ENCODE peak calls at places on chromosome 12, in ten cellular contexts. W is COR-L47, D is epithelial cell of esophagus, N is NCI-H345, B is skeletal muscle cell, U is foreskin fibroblast, S is WTC11, L is WERI-Rb-1, O is KBM-7, V is nephron progenitor cell. A is an unnamed sample.

GRCh38 chr12:19220205-19220604 is 90.7 kb downstream of the PLEKHA5 start:
- DNase-seq in O (no peak), D (peak), L (no peak), B (peak), U (no peak), V (no peak), S (no peak), W (no peak), N (no peak), A (no peak)

GRCh38 chr12:22856120-22856699 is 231.2 kb downstream of the ETNK1 start:
- DNase-seq in O (peak), U (peak), B (peak), L (no peak), W (no peak), D (peak), S (no peak), V (no peak), N (peak), A (no peak)

GRCh38 chr12:52951126-52951525 is 2.2 kb downstream of the KRT18 start:
- DNase-seq in V (no peak), L (no peak), S (no peak), D (no peak), W (no peak), U (no peak), B (no peak), N (no peak), O (no peak), A (no peak)

GRCh38 chr12:103913100-103913499 is 17.1 kb upstream of the HSP90B1 start:
- DNase-seq in O (no peak), W (no peak), N (no peak), U (no peak), V (no peak), L (no peak), D (no peak), S (no peak), B (no peak), A (peak)

GRCh38 chr12:53623526-53623925 is 2.7 kb downstream of the ATF7 start:
- DNase-seq in W (no peak), L (no peak), U (no peak), O (peak), D (peak), V (no peak), N (no peak), B (peak), S (no peak), A (no peak)

GRCh38 chr12:104454997-104455396 is 1.8 kb upstream of the CHST11 start:
- DNase-seq in W (no peak), L (no peak), B (peak), V (no peak), O (no peak), S (no peak), D (peak), U (peak), N (no peak), A (no peak)

GRCh38 chr12:115472852-115473251 is 788.9 kb upstream of the TBX3 start:
- DNase-seq in N (no peak), W (no peak), D (no peak), U (no peak), S (no peak), O (no peak), B (no peak), L (no peak), V (no peak), A (no peak)

GRCh38 chr12:58764100-58764953 is 156.0 kb downstream of the LRIG3 start:
- DNase-seq in D (no peak), L (no peak), B (no peak), U (peak), O (no peak), N (peak), W (no peak), S (no peak), V (peak), A (no peak)

GRCh38 chr12:22083167-22083566 is 37.1 kb downstream of the CMAS start:
- DNase-seq in S (no peak), W (no peak), O (peak), V (no peak), B (no peak), N (peak), U (no peak), L (no peak), D (peak), A (no peak)

GRCh38 chr12:59452259-59452658 is 143.6 kb upstream of the SLC16A7 start:
- DNase-seq in V (no peak), S (no peak), B (peak), O (no peak), W (no peak), D (peak), L (no peak), N (no peak), U (peak), A (no peak)

GRCh38 chr12:27870939-27871338 is 90.9 kb upstream of the MANSC4 start:
- DNase-seq in S (no peak), O (no peak), N (no peak), B (peak), U (peak), D (no peak), L (no peak), V (no peak), W (no peak), A (no peak)

GRCh38 chr12:109737111-109737510 is 23.5 kb downstream of the FAM222A start:
- DNase-seq in N (no peak), U (no peak), L (no peak), O (no peak), V (peak), S (peak), B (no peak), D (no peak), W (no peak), A (no peak)

GRCh38 chr12:103326190-103326589 is 169.6 kb downstream of the C12orf42 start:
- DNase-seq in N (no peak), V (peak), D (peak), U (no peak), S (peak), B (no peak), O (peak), L (peak), W (no peak), A (no peak)

GRCh38 chr12:32875990-32876389 is 20.6 kb downstream of the PKP2 start:
- DNase-seq in B (no peak), N (no peak), V (no peak), U (no peak), L (no peak), D (no peak), S (no peak), W (no peak), O (no peak), A (no peak)

GRCh38 chr12:15227004-15227679 is 5.9 kb upstream of the RERG start:
- DNase-seq in S (peak), D (peak), O (peak), W (no peak), N (peak), U (peak), V (peak), L (peak), B (no peak), A (no peak)

GRCh38 chr12:54378791-54379400 is 5.6 kb downstream of the ZNF385A start:
- DNase-seq in U (no peak), L (peak), D (no peak), S (peak), O (no peak), W (peak), B (no peak), V (peak), N (peak), A (no peak)

GRCh38 chr12:76101739-76102385 is 17.4 kb upstream of the NAP1L1 start:
- DNase-seq in L (no peak), O (no peak), D (no peak), S (peak), W (no peak), N (no peak), B (no peak), U (no peak), V (no peak), A (no peak)

GRCh38 chr12:45730842-45731336 is 1.4 kb downstream of the ARID2 start:
- DNase-seq in D (peak), W (no peak), S (no peak), L (no peak), N (no peak), O (no peak), V (no peak), B (no peak), U (no peak), A (no peak)

GRCh38 chr12:94640134-94640928 is 10.0 kb downstream of the TMCC3 start:
- DNase-seq in O (no peak), W (no peak), S (no peak), L (no peak), V (no peak), U (no peak), N (no peak), B (peak), D (peak), A (no peak)

GRCh38 chr12:65596514-65597010 is 227.7 kb upstream of the HMGA2 start:
- DNase-seq in B (no peak), V (no peak), O (no peak), S (no peak), D (peak), U (no peak), N (no peak), W (no peak), L (no peak), A (no peak)

GRCh38 chr12:78672033-78672432 is 192.5 kb upstream of the SYT1 start:
- DNase-seq in N (no peak), V (no peak), O (no peak), U (no peak), W (no peak), L (no peak), B (no peak), D (no peak), S (no peak), A (no peak)

GRCh38 chr12:120352117-120352516 is 16.8 kb downstream of the MSI1 start:
- DNase-seq in V (no peak), B (no peak), S (no peak), D (peak), N (no peak), U (peak), L (no peak), O (no peak), W (no peak), A (no peak)

GRCh38 chr12:109779382-109779781 is 53.8 kb downstream of the TRPV4 start:
- DNase-seq in L (no peak), O (peak), S (no peak), B (no peak), U (no peak), W (no peak), V (no peak), D (no peak), N (no peak), A (no peak)

GRCh38 chr12:124045671-124046070 is 72.7 kb downstream of the ZNF664 start:
- DNase-seq in S (no peak), V (no peak), O (no peak), W (no peak), L (no peak), N (no peak), B (no peak), U (no peak), D (no peak), A (no peak)

GRCh38 chr12:13278249-13278787 is 81.8 kb downstream of the EMP1 start:
- DNase-seq in L (peak), D (peak), U (peak), S (peak), O (peak), W (peak), B (peak), N (peak), V (peak), A (peak)

GRCh38 chr12:41724216-41724615 is 420.5 kb downstream of the GXYLT1 start:
- DNase-seq in B (no peak), S (no peak), O (peak), N (no peak), D (peak), V (no peak), U (no peak), W (no peak), L (no peak), A (no peak)

GRCh38 chr12:24595652-24596235 is 353.2 kb downstream of the BCAT1 start:
- DNase-seq in O (peak), V (peak), U (no peak), B (no peak), S (no peak), L (no peak), D (no peak), W (no peak), N (no peak), A (no peak)

GRCh38 chr12:51383281-51383905 is 7.8 kb downstream of the GALNT6 start:
- DNase-seq in S (no peak), V (no peak), D (peak), W (no peak), O (peak), N (no peak), U (no peak), L (peak), B (no peak), A (peak)

GRCh38 chr12:124884587-124885438 is 21.1 kb upstream of the SCARB1 start:
- DNase-seq in N (peak), W (no peak), B (no peak), U (no peak), L (peak), S (peak), D (peak), V (peak), O (no peak), A (peak)

GRCh38 chr12:107684990-107685359 is 624 bp upstream of the PWP1 start:
- DNase-seq in D (peak), O (no peak), U (peak), V (no peak), B (no peak), S (no peak), L (peak), N (peak), W (peak), A (peak)

GRCh38 chr12:127810026-127810425 is 456.9 kb upstream of the TMEM132C start:
- DNase-seq in U (peak), O (no peak), W (no peak), S (no peak), L (no peak), V (no peak), N (no peak), B (peak), D (peak), A (no peak)

GRCh38 chr12:70553391-70553859 is 83.8 kb downstream of the PTPRB start:
- DNase-seq in W (no peak), O (no peak), V (no peak), L (no peak), D (no peak), N (no peak), B (no peak), U (no peak), S (no peak), A (no peak)

GRCh38 chr12:1790470-1790869 is 29.9 kb upstream of the LRTM2 start:
- DNase-seq in O (peak), N (no peak), B (no peak), W (no peak), V (no peak), U (no peak), D (no peak), L (no peak), S (no peak), A (no peak)

GRCh38 chr12:104643921-104644669 is 187.3 kb downstream of the CHST11 start:
- DNase-seq in L (no peak), S (no peak), D (no peak), W (peak), B (no peak), N (peak), O (peak), V (no peak), U (no peak), A (peak)

GRCh38 chr12:32397703-32398102 is 1.7 kb upstream of the FGD4 start:
- DNase-seq in L (no peak), B (no peak), V (no peak), O (no peak), W (peak), S (no peak), N (peak), U (no peak), D (no peak), A (no peak)